ENCODE peak calls at places on chromosome 15, in seven cellular contexts. T is pancreas, E is psoas muscle, X is Panc1, M is K562, W is lower lobe of right lung, U is A549. S is an unnamed sample. For H3K4me1, the result is how much of the 10 kb centered on the place peaks cover.

GRCh38 chr15:76163429-76164020 is 103.7 kb downstream of the TMEM266 start:
- ATAC-seq in X (no peak), E (peak), T (peak), W (peak), M (peak), U (peak), S (peak)

GRCh38 chr15:60729850-60730458 is 251.0 kb upstream of the ICE2 start:
- ATAC-seq in U (no peak), X (no peak), E (no peak), M (no peak), W (no peak), T (no peak), S (no peak)

GRCh38 chr15:43998607-43999006 is 171.8 kb downstream of the WDR76 start:
- ATAC-seq in W (peak), X (no peak), U (no peak), T (peak), M (no peak), E (no peak), S (peak)

GRCh38 chr15:74817370-74817737 is 4.7 kb downstream of the LMAN1L start:
- ATAC-seq in X (peak), W (peak), M (peak), E (peak), T (peak), U (peak), S (peak)

GRCh38 chr15:79169531-79170123 is 79.0 kb upstream of the RASGRF1 start:
- ATAC-seq in X (no peak), T (no peak), W (no peak), U (no peak), E (no peak), M (no peak), S (no peak)

GRCh38 chr15:32994810-32995424 is 199.6 kb downstream of the FMN1 start:
- ATAC-seq in E (no peak), T (peak), U (peak), M (peak), W (no peak), X (peak), S (no peak)

GRCh38 chr15:70179309-70179892 is 81.7 kb upstream of the TLE3 start:
- ATAC-seq in T (no peak), E (no peak), M (no peak), X (no peak), W (no peak), U (no peak), S (no peak)

GRCh38 chr15:67127925-67128324 is 62.5 kb downstream of the SMAD3 start:
- ATAC-seq in T (peak), U (peak), E (peak), M (no peak), W (no peak), X (peak), S (no peak)

GRCh38 chr15:29021901-29022300 is 136.1 kb downstream of the APBA2 start:
- ATAC-seq in W (no peak), X (no peak), U (no peak), M (no peak), E (no peak), T (no peak), S (no peak)

GRCh38 chr15:39770748-39771689 is 11.6 kb downstream of the FSIP1 start:
- ATAC-seq in W (no peak), T (no peak), X (peak), U (no peak), E (peak), M (peak), S (peak)

GRCh38 chr15:63851431-63851830 is 17.7 kb upstream of the HERC1 start:
- ATAC-seq in W (no peak), X (no peak), U (no peak), E (no peak), M (no peak), T (no peak), S (no peak)

GRCh38 chr15:69474291-69474690 is 21.7 kb downstream of the RPLP1 start:
- ATAC-seq in T (no peak), X (no peak), U (no peak), M (no peak), W (no peak), E (no peak), S (no peak)

GRCh38 chr15:72688697-72689096 is 2.7 kb downstream of the BBS4 start:
- ATAC-seq in M (no peak), T (no peak), X (no peak), U (no peak), E (no peak), W (no peak), S (no peak)

GRCh38 chr15:99335508-99335907 is 84.2 kb downstream of the LRRC28 start:
- ATAC-seq in M (no peak), X (no peak), E (no peak), U (no peak), T (no peak), W (no peak), S (no peak)

GRCh38 chr15:60344987-60345386 is 52.8 kb downstream of the ANXA2 start:
- ATAC-seq in M (no peak), T (no peak), U (peak), X (no peak), E (peak), W (no peak), S (peak)

GRCh38 chr15:65244638-65245037 is 33.4 kb upstream of the CILP start:
- ATAC-seq in X (no peak), U (no peak), W (no peak), T (no peak), E (no peak), M (no peak), S (no peak)

GRCh38 chr15:87871130-87871737 is 385.3 kb downstream of the NTRK3 start:
- ATAC-seq in E (no peak), T (no peak), U (no peak), M (no peak), W (no peak), X (no peak), S (no peak)

GRCh38 chr15:55344206-55344605 is 25.2 kb downstream of the PIGB start:
- ATAC-seq in W (peak), T (peak), M (peak), X (no peak), E (no peak), U (peak), S (no peak)

GRCh38 chr15:99485153-99485947 is 80.4 kb upstream of the MEF2A start:
- ATAC-seq in W (peak), E (no peak), U (peak), M (no peak), X (no peak), T (no peak), S (no peak)

GRCh38 chr15:49309889-49310288 is 113.2 kb upstream of the FGF7 start:
- ATAC-seq in U (no peak), E (no peak), X (no peak), T (no peak), M (no peak), W (no peak), S (no peak)

GRCh38 chr15:99504823-99505551 is 60.8 kb upstream of the MEF2A start:
- ATAC-seq in M (peak), T (no peak), X (peak), U (peak), W (no peak), E (no peak), S (no peak)

GRCh38 chr15:74302821-74303359 is 64.6 kb downstream of the CYP11A1 start:
- ATAC-seq in W (peak), M (peak), X (peak), E (peak), U (peak), T (peak), S (no peak)

GRCh38 chr15:42118650-42119531 is 24.5 kb upstream of the PLA2G4D start:
- ATAC-seq in E (no peak), X (peak), U (no peak), T (peak), M (peak), W (peak), S (no peak)

GRCh38 chr15:82103500-82103899 is 57.7 kb upstream of the MEX3B start:
- ATAC-seq in U (peak), M (peak), E (no peak), X (no peak), T (no peak), W (no peak), S (no peak)

GRCh38 chr15:98909968-98910885 is 97.4 kb downstream of the PGPEP1L start:
- ATAC-seq in X (no peak), M (no peak), E (no peak), U (no peak), T (no peak), W (no peak), S (no peak)

GRCh38 chr15:53160092-53160704 is 370.1 kb upstream of the ONECUT1 start:
- ATAC-seq in U (no peak), X (no peak), E (no peak), W (no peak), M (no peak), T (peak), S (no peak)

GRCh38 chr15:25946241-25946786 is 83.2 kb upstream of the ATP10A start:
- ATAC-seq in T (no peak), E (no peak), X (no peak), W (no peak), M (no peak), U (no peak), S (no peak)

GRCh38 chr15:34753236-34753894 is 1.4 kb downstream of the GJD2 start:
- ATAC-seq in X (no peak), E (peak), M (peak), U (no peak), W (no peak), T (peak), S (no peak)

GRCh38 chr15:100140527-100141303 is 201.1 kb downstream of the ADAMTS17 start:
- ATAC-seq in X (no peak), U (no peak), T (no peak), W (peak), E (no peak), M (no peak), S (no peak)

GRCh38 chr15:82909080-82909815 is 43.3 kb downstream of the HOMER2 start:
- ATAC-seq in X (no peak), M (no peak), T (no peak), E (no peak), W (no peak), U (no peak), S (no peak)

GRCh38 chr15:40137011-40137906 is 23.6 kb upstream of the BUB1B start:
- ATAC-seq in T (no peak), X (peak), M (peak), W (peak), E (peak), U (no peak), S (no peak)

GRCh38 chr15:85897207-85897817 is 102.6 kb upstream of the KLHL25 start:
- ATAC-seq in X (peak), E (no peak), U (peak), M (no peak), W (no peak), T (no peak), S (no peak)

GRCh38 chr15:76108021-76108723 is 48.4 kb downstream of the TMEM266 start:
- ATAC-seq in W (no peak), U (peak), M (no peak), T (peak), E (peak), X (peak), S (no peak)

GRCh38 chr15:60731583-60732130 is 252.7 kb upstream of the ICE2 start:
- ATAC-seq in T (no peak), E (peak), X (no peak), M (no peak), W (no peak), U (no peak), S (no peak)

GRCh38 chr15:39235084-39235795 is 345.6 kb upstream of the THBS1 start:
- ATAC-seq in E (no peak), T (no peak), X (no peak), U (no peak), M (no peak), W (no peak), S (no peak)

GRCh38 chr15:52020253-52021085 is 1.4 kb downstream of the MAPK6 start:
- ATAC-seq in T (no peak), U (no peak), W (no peak), E (no peak), M (peak), X (no peak), S (no peak)

GRCh38 chr15:91954211-91954804 is 100.8 kb downstream of the SLCO3A1 start:
- ATAC-seq in X (peak), T (peak), E (no peak), U (no peak), W (peak), M (no peak), S (no peak)
- TF ChIP-seq CTCF in X (no peak), T (no peak), E (no peak), U (no peak), W (no peak), M (no peak), S (no peak)

GRCh38 chr15:71349736-71350515 is 234.7 kb downstream of the THSD4 start:
- ATAC-seq in W (no peak), U (no peak), M (no peak), E (no peak), X (no peak), T (no peak), S (peak)

GRCh38 chr15:71355268-71355667 is 240.0 kb downstream of the THSD4 start:
- ATAC-seq in M (no peak), T (no peak), U (no peak), E (no peak), X (no peak), W (no peak), S (no peak)

GRCh38 chr15:71352125-71352524 is 236.9 kb downstream of the THSD4 start:
- ATAC-seq in E (no peak), X (no peak), T (no peak), U (no peak), M (no peak), W (no peak), S (no peak)

GRCh38 chr15:71353171-71353570 is 237.9 kb downstream of the THSD4 start:
- ATAC-seq in U (no peak), X (no peak), E (no peak), T (no peak), W (no peak), M (no peak), S (no peak)

GRCh38 chr15:71352765-71353164 is 237.5 kb downstream of the THSD4 start:
- ATAC-seq in W (no peak), U (no peak), E (no peak), M (no peak), T (no peak), X (no peak), S (no peak)
- H3K4me1 ChIP-seq in W (under half), U (under half), E (under half), M (under half), T (under half), X (under half), S (under half)

DNA sequence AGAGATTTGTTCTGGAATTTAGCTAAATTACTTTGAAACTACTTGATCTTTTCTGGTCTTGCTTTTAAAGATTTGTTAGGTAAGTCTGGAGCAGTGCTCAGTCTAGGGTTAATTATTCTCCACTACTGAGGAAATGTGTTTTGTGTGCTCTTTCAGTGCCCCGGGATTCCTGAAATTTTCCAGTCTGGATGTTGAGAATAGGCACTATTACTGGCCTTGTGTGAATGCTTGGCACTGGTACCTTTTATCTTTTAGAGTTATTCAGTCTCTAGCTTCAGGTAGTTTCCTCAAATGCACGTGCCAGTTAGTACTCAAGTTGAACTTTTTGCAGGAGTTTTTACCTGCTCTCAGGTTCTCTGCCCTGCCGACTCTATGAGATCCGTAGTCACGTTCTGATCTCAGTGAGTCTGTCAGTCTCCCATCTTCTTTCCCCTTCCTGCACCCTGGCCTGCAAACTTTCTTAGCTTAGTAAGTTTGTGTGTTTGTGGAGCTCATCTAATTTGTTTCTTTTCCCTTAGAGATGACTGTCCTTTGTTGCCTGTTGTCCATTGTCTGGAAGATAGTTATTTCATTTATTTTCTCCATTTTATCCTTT is 39.5 kb downstream of the TCF12 start:
- ATAC-seq in U (peak), W (no peak), X (no peak), T (peak), M (peak), E (no peak), S (no peak)
- H3K4me3 ChIP-seq in U (peak), W (no peak), X (no peak), T (no peak), M (no peak), E (no peak), S (no peak)

GRCh38 chr15:89038146-89038545 is 50.1 kb upstream of the ABHD2 start:
- ATAC-seq in E (no peak), W (no peak), X (no peak), T (no peak), U (no peak), M (no peak), S (no peak)

GRCh38 chr15:89030311-89030710 is 57.9 kb upstream of the ABHD2 start:
- ATAC-seq in T (no peak), W (no peak), X (no peak), U (peak), M (no peak), E (no peak), S (no peak)

GRCh38 chr15:89035658-89036057 is 52.6 kb upstream of the ABHD2 start:
- ATAC-seq in U (no peak), X (no peak), M (no peak), T (no peak), E (no peak), W (no peak), S (no peak)

DNA sequence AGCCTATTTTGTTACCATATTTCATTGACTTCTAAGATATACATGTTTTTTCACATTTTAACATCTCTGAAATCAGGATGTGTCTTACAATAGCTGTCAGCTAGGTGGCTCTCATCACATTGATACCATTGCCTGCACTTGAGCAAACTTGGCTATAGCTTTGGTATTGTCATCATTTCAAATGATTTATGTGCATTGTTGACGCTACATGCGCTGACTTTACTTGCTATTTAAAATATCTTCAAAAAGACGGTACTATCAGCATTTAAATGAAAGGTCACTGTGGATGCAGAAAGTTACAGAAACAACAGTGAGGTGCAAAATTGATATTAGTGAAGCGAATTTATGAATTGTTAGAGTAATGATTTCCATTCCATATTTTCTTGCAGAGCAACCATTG is 54.0 kb upstream of the ABHD2 start:
- ATAC-seq in M (peak), X (peak), U (peak), T (no peak), W (no peak), E (no peak), S (no peak)
- TF ChIP-seq CTCF in M (peak), X (peak), U (peak), T (no peak), W (no peak), E (peak), S (no peak)

S was measured in gastroesophageal sphincter.